ENCODE peak calls at places on chromosome 4, in nine cellular contexts. D is CD14-positive monocyte; B is iPS DF 19.7; V is activated CD8-positive, alpha-beta memory T cell treated with anti-CD3 and anti-CD28 coated beads for 48 hours; M is NCI-H345; E is stimulated activated CD8-positive, alpha-beta memory T cell treated with anti-CD3 and anti-CD28 coated beads, Interleukin-15, amount 100 ng/mL, for 1 hour; H is neuronal stem cell; C is ascending aorta; R is KBM-7. A is an unnamed sample.

GRCh38 chr4:130524057-130524456 is 1428.1 kb downstream of the C4orf33 start:
- DNase-seq in H (no peak), R (no peak), D (no peak), M (no peak), C (no peak), V (no peak), B (no peak), E (no peak), A (no peak)

GRCh38 chr4:23999714-24000113 is 109.9 kb upstream of the PPARGC1A start:
- DNase-seq in E (no peak), B (no peak), H (no peak), D (no peak), C (no peak), V (no peak), M (no peak), R (no peak), A (no peak)

GRCh38 chr4:76696109-76696508 is 201.8 kb downstream of the SOWAHB start:
- DNase-seq in E (no peak), M (peak; percentile 72), V (no peak), R (no peak), H (peak; percentile 96), D (no peak), C (no peak), B (peak; percentile 78), A (peak; percentile 28)

GRCh38 chr4:107279729-107280128 is 243.6 kb upstream of the DKK2 start:
- DNase-seq in M (no peak), E (no peak), R (no peak), V (no peak), H (no peak), C (no peak), D (no peak), B (no peak), A (no peak)

GRCh38 chr4:122099896-122100295 is 52.2 kb upstream of the BLTP1 start:
- DNase-seq in C (no peak), M (no peak), B (no peak), E (no peak), D (no peak), H (no peak), R (no peak), V (no peak), A (no peak)

GRCh38 chr4:151099976-151100417 is 569 bp downstream of the RPS3A start:
- DNase-seq in V (no peak), R (no peak), H (no peak), M (peak; percentile 23), C (no peak), B (no peak), E (no peak), D (no peak), A (no peak)

GRCh38 chr4:7524841-7525240 is 90.1 kb upstream of the PSAPL1 start:
- DNase-seq in V (no peak), B (no peak), D (no peak), H (no peak), C (no peak), E (no peak), M (no peak), R (no peak), A (no peak)

GRCh38 chr4:180635276-180635675 is 1607.9 kb upstream of the TENM3 start:
- DNase-seq in R (no peak), C (no peak), M (no peak), B (no peak), H (no peak), E (no peak), D (no peak), V (no peak), A (no peak)

GRCh38 chr4:165709973-165710526 is 163.0 kb upstream of the TLL1 start:
- DNase-seq in V (no peak), M (no peak), D (no peak), H (no peak), E (no peak), B (no peak), C (no peak), R (no peak), A (peak; percentile 58)

GRCh38 chr4:122798917-122799316 is 27.7 kb upstream of the FGF2 start:
- DNase-seq in V (no peak), M (no peak), R (no peak), D (no peak), E (no peak), B (no peak), H (no peak), C (no peak), A (no peak)

GRCh38 chr4:182307746-182308145 is 64.5 kb downstream of the TENM3 start:
- DNase-seq in V (no peak), C (no peak), H (no peak), D (no peak), R (no peak), B (no peak), E (no peak), M (no peak), A (no peak)